ENCODE peak calls at places on chromosomes 7 and 10, in six cellular contexts. U is activated T-helper 9 cell treated with anti-CD3 and anti-CD28 coated beads, Interleukin-2, amount 50 U/mL, for 16 hours; C is T-helper 2 cell; T is GM18507; M is GM23338; F is activated naive CD4-positive, alpha-beta T cell. L is an unnamed sample.

GRCh38 chr10:17123062-17123661 is 6.4 kb downstream of the CUBN start:
- DNase-seq in U (no peak), C (no peak), T (no peak), M (no peak), F (no peak), L (no peak)

GRCh38 chr10:60753152-60753551 is 25.1 kb upstream of the CDK1 start:
- DNase-seq in U (no peak), C (no peak), T (no peak), M (no peak), F (no peak), L (no peak)

GRCh38 chr10:125038637-125039036 is 96.7 kb downstream of the ZRANB1 start:
- DNase-seq in U (no peak), C (no peak), T (no peak), M (peak), F (no peak), L (peak)

GRCh38 chr7:103752995-103753394 is 236.5 kb downstream of the RELN start:
- DNase-seq in U (no peak), C (no peak), T (no peak), M (no peak), F (no peak), L (no peak)

GRCh38 chr7:74412061-74412460 is 41.6 kb upstream of the GTF2IRD1 start:
- DNase-seq in U (no peak), C (no peak), T (no peak), M (no peak), F (no peak), L (no peak)

GRCh38 chr10:105279101-105279500 is 638.0 kb downstream of the SORCS3 start:
- DNase-seq in U (no peak), C (no peak), T (no peak), M (no peak), F (no peak), L (no peak)

GRCh38 chr7:70569335-70569819 is 562.6 kb upstream of the GALNT17 start:
- DNase-seq in U (no peak), C (no peak), T (no peak), M (no peak), F (no peak), L (no peak)

GRCh38 chr10:125103466-125104377 is 56.6 kb downstream of the CTBP2 start:
- DNase-seq in U (no peak), C (no peak), T (no peak), M (peak), F (no peak), L (no peak)

GRCh38 chr10:3648179-3648975 is 136.6 kb downstream of the KLF6 start:
- DNase-seq in U (no peak), C (no peak), T (no peak), M (no peak), F (no peak), L (no peak)

GRCh38 chr7:39703143-39703542 is 79.8 kb downstream of the RALA start:
- DNase-seq in U (no peak), C (no peak), T (no peak), M (peak), F (no peak), L (no peak)

GRCh38 chr10:60681103-60681502 is 97.2 kb upstream of the CDK1 start:
- DNase-seq in U (no peak), C (no peak), T (no peak), M (no peak), F (no peak), L (no peak)